ENCODE peak calls at places on chromosomes 5 and 9, in nine cellular contexts. E is A549; Z is nephron progenitor cell; R is NCI-H460; Q is CD8-positive, alpha-beta T cell; T is H7; D is NCI-H69; G is PC-9; H is retina. K is an unnamed sample.

GRCh38 chr5:113099822-113100221 is 123.2 kb downstream of the DCP2 start:
- DNase-seq in E (no peak), Z (no peak), R (no peak), Q (no peak), T (no peak), D (peak; percentile 96), G (no peak), H (no peak), K (no peak)

GRCh38 chr5:173547579-173547978 is 68.9 kb downstream of the BOD1 start:
- DNase-seq in E (no peak), Z (no peak), R (no peak), Q (no peak), T (no peak), D (no peak), G (peak; percentile 61), H (no peak), K (no peak)

GRCh38 chr5:29811914-29812679 is 1381.4 kb upstream of the CDH6 start:
- DNase-seq in E (no peak), Z (no peak), R (peak; percentile 40), Q (no peak), T (no peak), D (peak; percentile 77), G (no peak), H (peak; percentile 34), K (no peak)

GRCh38 chr5:150078802-150079654 is 7.3 kb downstream of the CSF1R start:
- DNase-seq in E (no peak), Z (no peak), R (no peak), Q (no peak), T (peak; percentile 18), D (no peak), G (no peak), H (no peak), K (peak; percentile 40)

GRCh38 chr9:132078369-132079356 is 1.0 kb downstream of the MED27 start:
- DNase-seq in E (peak; percentile 18), Z (peak; percentile 44), R (no peak), Q (peak; percentile 11), T (no peak), D (peak; percentile 98), G (no peak), H (no peak), K (no peak)

GRCh38 chr5:137498301-137498735 is 808 bp downstream of the SPOCK1 start:
- DNase-seq in E (peak; percentile 28), Z (peak; percentile 66), R (no peak), Q (no peak), T (peak; percentile 83), D (peak; percentile 85), G (no peak), H (peak; percentile 60), K (no peak)

GRCh38 chr5:91170266-91170665 is 212.9 kb downstream of the ARRDC3 start:
- DNase-seq in E (no peak), Z (no peak), R (no peak), Q (no peak), T (no peak), D (peak; percentile 51), G (peak; percentile 43), H (no peak), K (no peak)

GRCh38 chr9:132672413-132672690 is 2.1 kb downstream of the GTF3C4 start:
- DNase-seq in E (no peak), Z (no peak), R (no peak), Q (no peak), T (no peak), D (no peak), G (no peak), H (no peak), K (no peak)

GRCh38 chr5:114317751-114318150 is 44.1 kb upstream of the KCNN2 start:
- DNase-seq in E (no peak), Z (no peak), R (no peak), Q (no peak), T (no peak), D (no peak), G (no peak), H (no peak), K (no peak)

GRCh38 chr9:134056483-134057310 is 11.1 kb downstream of the BRD3 start:
- DNase-seq in E (no peak), Z (no peak), R (no peak), Q (no peak), T (peak; percentile 75), D (no peak), G (no peak), H (no peak), K (no peak)

GRCh38 chr5:71596169-71596568 is 9.0 kb downstream of the MCCC2 start:
- DNase-seq in E (no peak), Z (no peak), R (no peak), Q (no peak), T (no peak), D (no peak), G (no peak), H (no peak), K (no peak)

GRCh38 chr9:138059196-138059595 is 181.6 kb downstream of the CACNA1B start:
- DNase-seq in E (no peak), Z (no peak), R (no peak), Q (no peak), T (no peak), D (no peak), G (no peak), H (no peak), K (no peak)

K was measured in SJSA1.